ENCODE peak calls at places on chromosomes 16 and 17, in eight cellular contexts. One of them, this sample, is unnamed.
A peak's percentile ranks its signal among the peaks of the same experiment; 100 is the strongest.

GRCh38 chr17:49148171-49148570 is 15.6 kb downstream of the B4GALNT2 start:
- DNase-seq in right atrium auricular region: no peak
- DNase-seq in transverse colon: no peak
- DNase-seq in effector memory CD4-positive, alpha-beta T cell: no peak
- DNase-seq in A172: peak; percentile 33
- DNase-seq in effector memory CD8-positive, alpha-beta T cell: no peak
- DNase-seq in C1 segment of cervical spinal cord: no peak
- DNase-seq in NCI-H460: no peak
- DNase-seq in this sample: no peak

GRCh38 chr16:30658731-30659506 is 688 bp downstream of the FBRS start:
- DNase-seq in right atrium auricular region: peak; percentile 87
- DNase-seq in transverse colon: no peak
- DNase-seq in effector memory CD4-positive, alpha-beta T cell: no peak
- DNase-seq in A172: peak; percentile 94
- DNase-seq in effector memory CD8-positive, alpha-beta T cell: no peak
- DNase-seq in C1 segment of cervical spinal cord: no peak
- DNase-seq in NCI-H460: peak; percentile 96
- DNase-seq in this sample: no peak

GRCh38 chr16:12020007-12020406 is 43.5 kb downstream of the SNX29 start:
- DNase-seq in right atrium auricular region: no peak
- DNase-seq in transverse colon: no peak
- DNase-seq in effector memory CD4-positive, alpha-beta T cell: no peak
- DNase-seq in A172: no peak
- DNase-seq in effector memory CD8-positive, alpha-beta T cell: no peak
- DNase-seq in C1 segment of cervical spinal cord: no peak
- DNase-seq in NCI-H460: no peak
- DNase-seq in this sample: no peak

GRCh38 chr17:15414502-15415348 is 52.7 kb downstream of the CDRT4 start:
- DNase-seq in right atrium auricular region: no peak
- DNase-seq in transverse colon: no peak
- DNase-seq in effector memory CD4-positive, alpha-beta T cell: no peak
- DNase-seq in A172: no peak
- DNase-seq in effector memory CD8-positive, alpha-beta T cell: no peak
- DNase-seq in C1 segment of cervical spinal cord: peak; percentile 26
- DNase-seq in NCI-H460: no peak
- DNase-seq in this sample: no peak

GRCh38 chr17:12959441-12959840 is 58.4 kb downstream of the ELAC2 start:
- DNase-seq in right atrium auricular region: no peak
- DNase-seq in transverse colon: no peak
- DNase-seq in effector memory CD4-positive, alpha-beta T cell: no peak
- DNase-seq in A172: peak; percentile 51
- DNase-seq in effector memory CD8-positive, alpha-beta T cell: no peak
- DNase-seq in C1 segment of cervical spinal cord: no peak
- DNase-seq in NCI-H460: no peak
- DNase-seq in this sample: no peak

GRCh38 chr16:10552998-10553491 is 27.4 kb downstream of the EMP2 start:
- DNase-seq in right atrium auricular region: peak; percentile 70
- DNase-seq in transverse colon: peak; percentile 41
- DNase-seq in effector memory CD4-positive, alpha-beta T cell: peak; percentile 5
- DNase-seq in A172: no peak
- DNase-seq in effector memory CD8-positive, alpha-beta T cell: peak; percentile 15
- DNase-seq in C1 segment of cervical spinal cord: no peak
- DNase-seq in NCI-H460: no peak
- DNase-seq in this sample: peak; percentile 32

GRCh38 chr16:28597692-28598261 is 927 bp upstream of the SULT1A2 start:
- DNase-seq in right atrium auricular region: no peak
- DNase-seq in transverse colon: no peak
- DNase-seq in effector memory CD4-positive, alpha-beta T cell: no peak
- DNase-seq in A172: no peak
- DNase-seq in effector memory CD8-positive, alpha-beta T cell: no peak
- DNase-seq in C1 segment of cervical spinal cord: no peak
- DNase-seq in NCI-H460: no peak
- DNase-seq in this sample: no peak

GRCh38 chr17:80068301-80069160 is 32.1 kb downstream of the CCDC40 start:
- DNase-seq in right atrium auricular region: peak; percentile 69
- DNase-seq in transverse colon: no peak
- DNase-seq in effector memory CD4-positive, alpha-beta T cell: no peak
- DNase-seq in A172: no peak
- DNase-seq in effector memory CD8-positive, alpha-beta T cell: no peak
- DNase-seq in C1 segment of cervical spinal cord: no peak
- DNase-seq in NCI-H460: no peak
- DNase-seq in this sample: no peak

This sample was measured in activated CD4-positive, alpha-beta T cell treated with anti-CD3 and anti-CD28 coated beads, Interleukin-2, amount 50 U/mL, for 1 hour.